ENCODE peak calls at places on chromosomes 3 and 15, in six cellular contexts. M, W, P, K, R and J are unnamed samples.

GRCh38 chr3:22284559-22284958 is 533.5 kb upstream of the ZNF385D start:
- DNase-seq in R (peak), W (peak), M (no peak), P (no peak), K (no peak), J (no peak)

GRCh38 chr3:106423321-106424225 is 554.8 kb upstream of the CBLB start:
- DNase-seq in W (peak), M (no peak), R (no peak), K (no peak), P (no peak), J (no peak)

GRCh38 chr3:39118079-39118478 is 10.6 kb downstream of the TTC21A start:
- DNase-seq in R (no peak), M (no peak), P (no peak), K (no peak), W (no peak), J (no peak)

GRCh38 chr3:47444103-47444502 is 31.6 kb downstream of the SCAP start:
- DNase-seq in M (no peak), W (peak), K (no peak), P (no peak), R (no peak), J (no peak)

GRCh38 chr3:147141516-147141915 is 264.8 kb downstream of the ZIC4 start:
- DNase-seq in R (no peak), W (no peak), K (no peak), P (no peak), M (no peak), J (no peak)

GRCh38 chr3:76941376-76941775 is 98.5 kb upstream of the ROBO2 start:
- DNase-seq in P (no peak), M (no peak), R (no peak), W (no peak), K (no peak), J (no peak)

GRCh38 chr3:50227390-50228183 is 8.4 kb upstream of the GNAI2 start:
- DNase-seq in W (peak), K (peak), R (peak), M (peak), P (peak), J (peak)

GRCh38 chr3:50364573-50365079 is 5.3 kb upstream of the TMEM115 start:
- DNase-seq in M (no peak), P (no peak), R (no peak), K (peak), W (peak), J (no peak)

GRCh38 chr15:51907136-51907862 is 64.3 kb downstream of the LEO1 start:
- DNase-seq in K (peak), R (no peak), P (no peak), M (no peak), W (peak), J (no peak)

GRCh38 chr15:77898811-77899730 is 178.4 kb downstream of the TBC1D2B start:
- DNase-seq in M (no peak), W (no peak), K (no peak), P (no peak), R (no peak), J (peak)

GRCh38 chr3:178518660-178519396 is 17.4 kb upstream of the KCNMB2 start:
- DNase-seq in K (no peak), M (no peak), R (peak), P (no peak), W (peak), J (no peak)

GRCh38 chr3:38479431-38480092 is 16.6 kb upstream of the EXOG start:
- DNase-seq in M (no peak), R (peak), P (peak), W (peak), K (peak), J (peak)

GRCh38 chr3:159929181-159929893 is 59.3 kb upstream of the IL12A start:
- DNase-seq in W (peak), M (no peak), R (peak), K (peak), P (no peak), J (peak)

GRCh38 chr3:52253314-52254260 is 8.0 kb downstream of the PPM1M start:
- DNase-seq in P (no peak), M (peak), R (peak), K (no peak), W (peak), J (peak)

GRCh38 chr3:194685050-194685722 is 497 bp upstream of the FAM43A start:
- DNase-seq in R (no peak), M (no peak), W (no peak), K (no peak), P (no peak), J (no peak)

GRCh38 chr3:37980477-37981347 is 9.9 kb upstream of the VILL start:
- DNase-seq in R (no peak), W (no peak), P (no peak), K (no peak), M (no peak), J (no peak)

GRCh38 chr15:62920569-62921502 is 121.7 kb upstream of the TPM1 start:
- DNase-seq in W (peak), P (peak), R (no peak), K (no peak), M (no peak), J (no peak)

GRCh38 chr3:13716540-13717221 is 163.2 kb downstream of the WNT7A start:
- DNase-seq in M (no peak), K (no peak), P (no peak), R (no peak), W (no peak), J (no peak)

GRCh38 chr3:160016972-160017371 is 28.3 kb downstream of the IL12A start:
- DNase-seq in M (no peak), R (no peak), W (no peak), P (no peak), K (no peak), J (no peak)

GRCh38 chr3:30913176-30913575 is 18.7 kb upstream of the GADL1 start:
- DNase-seq in K (no peak), P (no peak), R (no peak), W (peak), M (no peak), J (no peak)

GRCh38 chr15:48964898-48965297 is 1.2 kb upstream of the SHC4 start:
- DNase-seq in R (no peak), W (no peak), M (no peak), P (no peak), K (no peak), J (no peak)

GRCh38 chr3:127019449-127019848 is 36.5 kb downstream of the PLXNA1 start:
- DNase-seq in R (no peak), M (no peak), W (peak), K (no peak), P (no peak), J (no peak)

GRCh38 chr3:178201714-178202113 is 334.5 kb upstream of the KCNMB2 start:
- DNase-seq in W (no peak), P (no peak), M (no peak), R (no peak), K (no peak), J (no peak)

GRCh38 chr3:156240642-156241041 is 120.3 kb downstream of the KCNAB1 start:
- DNase-seq in P (no peak), M (no peak), W (no peak), K (no peak), R (no peak), J (no peak)

GRCh38 chr3:52294320-52295150 is 6.9 kb downstream of the GLYCTK start:
- DNase-seq in R (no peak), W (no peak), P (no peak), K (no peak), M (no peak), J (peak)

DNA sequence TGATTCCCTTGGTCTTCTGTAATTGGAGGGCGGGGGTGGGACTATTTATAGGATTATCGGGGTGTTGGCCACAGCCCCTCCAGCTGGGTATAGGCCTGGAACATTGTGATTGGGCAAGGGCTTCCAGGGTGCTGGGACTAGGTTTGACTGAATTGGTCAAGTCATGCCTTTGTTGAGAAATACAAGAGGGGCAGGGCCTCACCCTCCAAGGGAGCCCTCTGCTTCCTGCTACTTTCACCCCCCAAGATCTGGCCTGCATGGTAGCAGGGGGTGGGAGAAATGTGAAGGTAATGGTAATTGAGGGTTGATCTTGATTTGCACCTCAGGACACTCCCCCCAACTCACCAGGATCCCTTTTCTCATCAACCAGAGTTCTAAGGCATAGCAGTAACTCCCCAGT is 25.2 kb downstream of the TRIM71 start:
- DNase-seq in P (no peak), W (no peak), K (peak), R (no peak), M (no peak), J (no peak)
- H3K27ac ChIP-seq in P (no peak), W (no peak), K (peak), R (no peak), M (no peak), J (no peak)

DNA sequence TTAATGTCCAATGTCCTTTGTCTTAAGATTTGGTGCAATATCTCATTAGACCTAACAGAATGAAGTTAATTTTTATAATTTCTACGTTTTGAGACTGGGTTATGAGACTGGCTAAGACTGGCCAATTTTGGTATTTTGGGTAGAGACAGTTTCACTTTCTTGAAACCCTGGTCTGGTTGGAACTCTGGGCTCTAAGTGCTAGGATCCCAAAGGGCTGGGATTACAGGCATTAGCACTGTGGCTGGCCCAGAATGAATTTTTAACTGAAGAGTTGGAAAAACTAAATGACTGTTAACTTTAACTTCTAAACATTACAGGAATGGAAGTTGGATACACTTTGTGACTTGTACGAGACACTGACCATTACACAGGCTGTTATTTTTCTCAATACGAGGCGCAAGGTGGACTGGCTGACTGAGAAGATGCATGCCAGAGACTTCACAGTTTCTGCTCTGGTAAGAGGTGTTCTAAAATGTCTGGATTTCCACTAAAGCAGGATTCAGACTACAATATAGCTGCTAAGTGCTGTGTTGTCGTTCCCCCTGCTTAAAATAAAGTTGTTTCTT is 3.5 kb downstream of the EIF4A2 start:
- DNase-seq in M (no peak), K (no peak), W (peak), P (no peak), R (no peak), J (no peak)
- H3K4me3 ChIP-seq in M (no peak), K (peak), W (peak), P (no peak), R (no peak), J (no peak)

DNA sequence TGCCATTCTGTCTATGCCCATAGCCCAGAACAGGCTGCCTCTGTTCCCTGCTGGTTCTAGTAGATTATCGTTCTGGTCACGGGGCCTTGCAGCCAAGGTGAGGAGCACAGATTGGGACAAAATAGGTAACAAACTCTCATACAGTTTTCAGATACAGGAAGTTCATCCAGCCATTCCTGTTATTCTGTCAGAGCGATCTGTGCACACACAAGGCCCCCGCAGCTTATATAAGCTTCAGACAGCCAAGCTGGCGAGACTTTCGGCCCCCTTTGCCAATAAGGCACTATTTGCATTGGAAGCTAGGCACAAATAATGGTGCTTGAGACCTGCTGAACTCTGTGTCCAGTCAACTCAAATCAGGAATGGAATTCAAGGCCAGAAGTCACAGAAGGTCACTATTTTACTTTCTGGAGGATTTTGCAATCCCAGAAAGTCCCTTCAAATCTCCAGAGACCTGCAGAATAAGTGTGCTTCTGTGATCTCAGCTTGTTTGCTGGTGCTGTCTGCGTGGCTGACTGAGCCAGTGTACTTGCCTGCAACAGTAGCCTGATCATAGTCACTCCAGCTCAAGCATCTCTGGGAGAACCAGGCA is 69.4 kb downstream of the BFSP2 start:
- DNase-seq in P (no peak), K (no peak), M (no peak), R (no peak), W (peak), J (no peak)
- H3K27ac ChIP-seq in P (no peak), K (no peak), M (no peak), R (no peak), W (no peak), J (peak)

GRCh38 chr3:8767667-8768363 is 1.6 kb downstream of the OXTR start:
- DNase-seq in R (peak), W (peak), P (no peak), K (peak), M (no peak), J (no peak)
- H3K4me3 ChIP-seq in R (no peak), W (peak), P (no peak), K (peak), M (no peak), J (no peak)